ENCODE peak calls at places on chromosomes 2 and 18, in six cellular contexts. E is CD8-positive, alpha-beta memory T cell; C is 8988T; Y is naive thymus-derived CD8-positive, alpha-beta T cell; K is activated CD4-positive, alpha-beta T cell treated with anti-CD3 and anti-CD28 coated beads for 4 hours; N is stimulated activated CD4-positive, alpha-beta T cell treated with anti-CD3 and anti-CD28 coated beads, Interleukin-1b, Interleukin-23, amount 100 ng/mL, for 48 hours. I is an unnamed sample.

GRCh38 chr2:37317746-37318145 is 6.9 kb downstream of the PRKD3 start:
- DNase-seq in K (no peak), E (no peak), C (no peak), Y (no peak), N (peak), I (no peak)

GRCh38 chr2:19898592-19899329 is 3.0 kb downstream of the TTC32 start:
- DNase-seq in K (no peak), C (no peak), Y (no peak), E (no peak), N (no peak), I (no peak)

GRCh38 chr18:48841381-48842258 is 109.1 kb downstream of the SMAD7 start:
- DNase-seq in C (no peak), K (no peak), N (no peak), E (no peak), Y (no peak), I (no peak)

GRCh38 chr2:42852798-42853197 is 60.4 kb upstream of the HAAO start:
- DNase-seq in C (no peak), Y (no peak), K (no peak), E (no peak), N (no peak), I (no peak)

GRCh38 chr2:75429036-75429435 is 131.7 kb downstream of the EVA1A start:
- DNase-seq in E (no peak), K (no peak), Y (no peak), N (no peak), C (no peak), I (no peak)

GRCh38 chr2:65064728-65065552 is 8.7 kb downstream of the CEP68 start:
- DNase-seq in E (no peak), C (no peak), K (no peak), Y (peak), N (peak), I (peak)

GRCh38 chr2:26462511-26463251 is 15.2 kb downstream of the OTOF start:
- DNase-seq in K (no peak), E (no peak), N (no peak), C (no peak), Y (no peak), I (peak)

GRCh38 chr2:54635554-54636152 is 87.8 kb upstream of the EML6 start:
- DNase-seq in C (no peak), N (no peak), E (no peak), K (no peak), Y (no peak), I (no peak)

GRCh38 chr2:68031043-68031442 is 31.8 kb downstream of the C1D start:
- DNase-seq in C (no peak), N (no peak), E (no peak), Y (no peak), K (no peak), I (no peak)

GRCh38 chr2:201008000-201008829 is 44.8 kb upstream of the ORC2 start:
- DNase-seq in K (no peak), C (no peak), N (no peak), Y (no peak), E (no peak), I (no peak)

GRCh38 chr2:233967163-233967562 is 50.0 kb downstream of the TRPM8 start:
- DNase-seq in K (no peak), N (no peak), E (no peak), C (no peak), Y (no peak), I (no peak)

GRCh38 chr2:128310761-128311160 is 7.9 kb downstream of the HS6ST1 start:
- DNase-seq in C (no peak), Y (no peak), N (no peak), K (no peak), E (no peak), I (no peak)

GRCh38 chr2:60998628-60999545 is 18.6 kb upstream of the PEX13 start:
- DNase-seq in K (no peak), N (no peak), Y (peak), E (peak), C (peak), I (no peak)

GRCh38 chr18:6370886-6371635 is 43.6 kb downstream of the L3MBTL4 start:
- DNase-seq in K (no peak), N (no peak), C (no peak), Y (no peak), E (no peak), I (no peak)

GRCh38 chr2:44237221-44237620 is 38.1 kb upstream of the SLC3A1 start:
- DNase-seq in K (peak), E (no peak), Y (peak), C (no peak), N (no peak), I (no peak)

GRCh38 chr2:37916512-37917082 is 8.5 kb upstream of the RMDN2 start:
- DNase-seq in E (no peak), K (no peak), Y (no peak), N (no peak), C (no peak), I (no peak)

GRCh38 chr18:12597775-12598174 is 60.1 kb downstream of the SPIRE1 start:
- DNase-seq in N (no peak), K (no peak), Y (no peak), E (no peak), C (no peak), I (no peak)

I was measured in nephron progenitor cell.